ENCODE peak calls at places on chromosomes 12 and 14, in four cellular contexts. Y is adipocyte; Q is CD8-positive, alpha-beta memory T cell; M is kidney. F is an unnamed sample.

GRCh38 chr12:70691018-70691672 is 53.9 kb upstream of the PTPRB start:
- DNase-seq in Y (peak; percentile 40), Q (no peak), M (no peak), F (no peak)

GRCh38 chr12:126084480-126084879 is 1019.2 kb downstream of the AACS start:
- DNase-seq in Y (no peak), Q (no peak), M (no peak), F (no peak)

GRCh38 chr12:41794341-41794740 is 350.3 kb downstream of the GXYLT1 start:
- DNase-seq in Y (no peak), Q (no peak), M (no peak), F (no peak)

GRCh38 chr14:37597538-37598084 is 2.2 kb downstream of the TTC6 start:
- DNase-seq in Y (peak; percentile 31), Q (no peak), M (no peak), F (peak; percentile 29)

GRCh38 chr14:100261621-100262020 is 22.7 kb downstream of the YY1 start:
- DNase-seq in Y (no peak), Q (no peak), M (no peak), F (no peak)

GRCh38 chr14:92582706-92583452 is 69.3 kb downstream of the RIN3 start:
- DNase-seq in Y (no peak), Q (peak; percentile 54), M (no peak), F (no peak)

GRCh38 chr12:94941440-94941862 is 62.0 kb downstream of the NDUFA12 start:
- DNase-seq in Y (peak; percentile 89), Q (peak; percentile 61), M (no peak), F (no peak)

GRCh38 chr12:54412786-54413185 is 6.3 kb downstream of the ITGA5 start:
- DNase-seq in Y (no peak), Q (no peak), M (no peak), F (no peak)

GRCh38 chr14:105859717-105860614 is 333.6 kb downstream of the TMEM121 start:
- DNase-seq in Y (no peak), Q (peak; percentile 83), M (peak; percentile 63), F (peak; percentile 67)

GRCh38 chr12:40164034-40164433 is 58.2 kb upstream of the SLC2A13 start:
- DNase-seq in Y (no peak), Q (no peak), M (no peak), F (no peak)

GRCh38 chr12:64685076-64685475 is 74.1 kb downstream of the GNS start:
- DNase-seq in Y (no peak), Q (no peak), M (no peak), F (no peak)

GRCh38 chr14:23430733-23431105 is 4.7 kb downstream of the MYH7 start:
- DNase-seq in Y (peak; percentile 20), Q (no peak), M (no peak), F (no peak)

GRCh38 chr14:77000340-77001235 is 27.9 kb downstream of the IRF2BPL start:
- DNase-seq in Y (peak; percentile 62), Q (no peak), M (no peak), F (no peak)

GRCh38 chr12:18358930-18359329 is 97.6 kb downstream of the PIK3C2G start:
- DNase-seq in Y (no peak), Q (no peak), M (no peak), F (no peak)

GRCh38 chr12:62320054-62320453 is 59.9 kb downstream of the USP15 start:
- DNase-seq in Y (no peak), Q (no peak), M (no peak), F (no peak)

GRCh38 chr14:24838945-24839616 is 205.1 kb upstream of the GZMB start:
- DNase-seq in Y (peak; percentile 51), Q (no peak), M (no peak), F (no peak)

GRCh38 chr14:61877050-61877390 is 114.8 kb downstream of the SNAPC1 start:
- DNase-seq in Y (no peak), Q (no peak), M (no peak), F (no peak)

GRCh38 chr12:107436376-107436775 is 249.2 kb upstream of the PWP1 start:
- DNase-seq in Y (peak; percentile 53), Q (no peak), M (no peak), F (no peak)

GRCh38 chr12:53495903-53496751 is 3.1 kb downstream of the MAP3K12 start:
- DNase-seq in Y (peak; percentile 67), Q (no peak), M (peak; percentile 86), F (peak; percentile 35)

GRCh38 chr14:95196268-95196667 is 38.9 kb upstream of the DICER1 start:
- DNase-seq in Y (no peak), Q (no peak), M (no peak), F (no peak)

GRCh38 chr12:56928262-56928661 is 5.9 kb downstream of the SDR9C7 start:
- DNase-seq in Y (peak; percentile 34), Q (no peak), M (no peak), F (no peak)

GRCh38 chr12:55681142-55682077 is 26.3 kb downstream of the ITGA7 start:
- DNase-seq in Y (peak; percentile 49), Q (no peak), M (peak; percentile 82), F (peak; percentile 78)

GRCh38 chr14:89025581-89026236 is 201.3 kb downstream of the TTC8 start:
- DNase-seq in Y (peak; percentile 61), Q (no peak), M (no peak), F (no peak)

GRCh38 chr14:61460063-61460462 is 138.7 kb downstream of the PRKCH start:
- DNase-seq in Y (no peak), Q (no peak), M (no peak), F (no peak)

GRCh38 chr14:87082917-87083316 is 910.1 kb downstream of the GALC start:
- DNase-seq in Y (no peak), Q (no peak), M (no peak), F (no peak)

GRCh38 chr12:110577717-110578521 is 5.2 kb downstream of the PPTC7 start:
- DNase-seq in Y (peak; percentile 84), Q (peak; percentile 65), M (no peak), F (no peak)

GRCh38 chr12:122732170-122732569 is 1.5 kb upstream of the HCAR1 start:
- DNase-seq in Y (no peak), Q (no peak), M (no peak), F (no peak)

GRCh38 chr14:49879683-49880204 is 13.1 kb upstream of the ARF6 start:
- DNase-seq in Y (peak; percentile 56), Q (peak; percentile 72), M (peak; percentile 56), F (peak; percentile 32)

GRCh38 chr12:44287545-44287944 is 451.7 kb downstream of the TMEM117 start:
- DNase-seq in Y (peak; percentile 2), Q (no peak), M (no peak), F (no peak)

GRCh38 chr12:65123435-65124063 is 2.4 kb upstream of the WIF1 start:
- DNase-seq in Y (peak; percentile 72), Q (no peak), M (no peak), F (no peak)

GRCh38 chr12:92369643-92370042 is 224.0 kb upstream of the BTG1 start:
- DNase-seq in Y (peak; percentile 59), Q (no peak), M (no peak), F (no peak)

GRCh38 chr12:91327889-91328288 is 145.3 kb upstream of the DCN start:
- DNase-seq in Y (peak; percentile 16), Q (no peak), M (no peak), F (no peak)

GRCh38 chr14:72736348-72736747 is 157.6 kb downstream of the DPF3 start:
- DNase-seq in Y (peak; percentile 42), Q (no peak), M (no peak), F (no peak)

GRCh38 chr14:36167431-36167830 is 9.1 kb downstream of the PTCSC3 start:
- DNase-seq in Y (no peak), Q (no peak), M (no peak), F (no peak)

GRCh38 chr14:36163451-36163850 is 13.1 kb downstream of the PTCSC3 start:
- DNase-seq in Y (no peak), Q (no peak), M (no peak), F (no peak)

GRCh38 chr14:36162267-36162666 is 14.3 kb downstream of the PTCSC3 start:
- DNase-seq in Y (no peak), Q (no peak), M (no peak), F (no peak)

DNA sequence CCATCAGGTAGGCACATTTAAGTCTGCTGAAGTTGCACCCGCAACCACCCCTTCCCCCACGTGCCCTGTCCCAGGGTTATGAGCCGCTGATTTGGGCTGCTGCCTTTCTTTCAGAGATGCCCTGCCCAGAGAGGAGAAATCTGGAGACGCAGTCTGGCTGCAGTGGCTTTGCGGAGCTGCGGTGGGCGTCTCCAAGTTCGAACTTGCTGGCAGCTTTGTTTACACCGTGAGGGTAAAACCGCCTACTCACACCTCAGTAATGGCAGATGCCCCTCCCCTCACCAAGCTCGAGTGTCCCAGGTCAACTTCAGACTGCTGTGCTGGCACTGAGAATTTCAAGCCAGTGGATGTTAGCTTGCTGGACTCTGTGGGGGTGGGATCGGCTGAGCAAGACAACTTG is 14.7 kb downstream of the PTCSC3 start:
- DNase-seq in Y (no peak), Q (no peak), M (no peak), F (no peak)
- H3K4me1 ChIP-seq in Y (no peaks in the 10 kb centered on the region), Q (no peaks in the 10 kb centered on the region), M (no peaks in the 10 kb centered on the region), F (no peaks in the 10 kb centered on the region)

DNA sequence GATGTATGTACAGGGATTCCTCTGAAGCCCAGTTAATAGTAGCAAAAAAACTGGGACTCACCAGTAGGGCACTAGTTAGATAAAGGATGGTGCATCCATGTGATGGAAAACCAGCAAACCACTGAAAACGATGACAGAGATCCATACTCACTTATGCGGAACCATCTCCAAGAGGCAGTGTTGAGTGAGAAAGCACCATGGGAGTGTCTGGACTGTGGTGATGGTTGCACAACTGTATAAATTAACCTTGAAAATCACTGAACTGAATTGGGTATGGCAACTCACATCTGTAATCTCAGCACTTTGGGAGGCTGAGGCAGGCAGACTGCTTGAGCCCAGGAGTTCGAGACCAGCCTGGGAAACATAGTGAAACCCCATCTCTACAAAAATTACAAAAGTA is 53.6 kb upstream of the ZFP36L1 start:
- DNase-seq in Y (peak; percentile 15), Q (no peak), M (no peak), F (no peak)
- H3K4me1 ChIP-seq in Y (peaks cover 6% of the 10 kb centered on the region), Q (peaks cover 8% of the 10 kb centered on the region), M (no peaks in the 10 kb centered on the region), F (no peaks in the 10 kb centered on the region)

GRCh38 chr14:63470877-63471565 is 72.2 kb downstream of the PPP2R5E start:
- DNase-seq in Y (peak; percentile 81), Q (no peak), M (no peak), F (no peak)
- H3K4me1 ChIP-seq in Y (peaks cover 32% of the 10 kb centered on the region), Q (peaks cover 31% of the 10 kb centered on the region), M (peaks cover 18% of the 10 kb centered on the region), F (peaks cover 20% of the 10 kb centered on the region)

DNA sequence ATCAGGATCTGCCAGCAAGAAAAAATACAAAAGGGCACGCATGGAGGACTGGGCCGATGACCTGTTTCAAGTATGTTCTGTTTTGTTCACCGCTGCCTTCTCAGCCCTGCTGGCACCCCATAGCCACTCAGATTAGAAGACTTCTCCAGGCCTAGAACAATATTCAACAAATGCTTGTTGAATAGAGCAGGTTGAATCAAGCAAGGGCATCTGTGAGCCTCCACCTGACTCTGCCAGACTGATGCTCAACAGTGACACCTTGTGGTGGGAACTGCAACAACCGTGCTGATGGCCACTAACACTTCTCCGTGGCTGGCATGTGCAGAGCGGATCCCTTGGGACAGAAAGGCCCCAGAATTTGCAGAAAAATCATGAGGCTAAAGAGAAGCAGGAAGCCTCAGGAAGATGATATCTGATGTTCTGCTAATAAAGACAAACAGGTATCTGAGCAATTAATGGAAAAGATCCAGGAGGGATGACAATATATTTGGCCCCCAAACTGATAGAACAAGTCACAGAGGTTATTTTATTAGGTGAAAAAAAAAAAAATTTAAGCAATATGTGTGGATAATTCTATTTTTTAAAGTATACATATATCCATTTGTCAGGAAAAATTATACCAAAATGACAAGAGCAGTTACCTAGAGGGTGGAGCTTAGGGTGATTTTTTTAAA is 114.3 kb downstream of the KSR2 start:
- DNase-seq in Y (peak; percentile 50), Q (no peak), M (no peak), F (no peak)
- H3K4me1 ChIP-seq in Y (no peaks in the 10 kb centered on the region), Q (no peaks in the 10 kb centered on the region), M (no peaks in the 10 kb centered on the region), F (no peaks in the 10 kb centered on the region)